ENCODE peak calls at places on chromosomes 1 and 21, in ten cellular contexts. P is foreskin fibroblast; D is AG09309; M is osteocyte; X is stimulated activated CD4-positive, alpha-beta T cell treated with anti-CD3 and anti-CD28 coated beads, Interleukin-15, amount 100 ng/mL, for 1 hour; U is neural crest cell; A is activated CD4-positive, alpha-beta T cell treated with anti-CD3 and anti-CD28 coated beads, Interleukin-2, amount 50 U/mL, for 1 hour; N is pancreas; W is aorta; C is activated CD4-positive, CD25-positive, alpha-beta regulatory T cell. K is an unnamed sample.
A peak's percentile ranks its signal among the peaks of the same experiment; 100 is the strongest.

GRCh38 chr1:26744075-26744958 is 43.4 kb upstream of the PIGV start:
- DNase-seq in P (peak; percentile 91), D (no peak), M (no peak), X (peak; percentile 68), U (peak; percentile 37), A (peak; percentile 71), N (peak; percentile 67), W (peak; percentile 90), C (peak; percentile 32), K (peak; percentile 87)

GRCh38 chr21:25360593-25360992 is 246.7 kb downstream of the MRPL39 start:
- DNase-seq in P (no peak), D (no peak), M (no peak), X (no peak), U (no peak), A (no peak), N (no peak), W (no peak), C (no peak), K (no peak)

GRCh38 chr1:17021896-17022295 is 10.2 kb upstream of the ATP13A2 start:
- DNase-seq in P (no peak), D (no peak), M (no peak), X (no peak), U (no peak), A (no peak), N (no peak), W (no peak), C (no peak), K (no peak)

GRCh38 chr1:199273837-199274379 is 635.1 kb downstream of the PTPRC start:
- DNase-seq in P (peak; percentile 53), D (no peak), M (no peak), X (no peak), U (no peak), A (no peak), N (peak; percentile 66), W (no peak), C (no peak), K (peak; percentile 51)

GRCh38 chr1:93616996-93617669 is 64.5 kb downstream of the BCAR3 start:
- DNase-seq in P (no peak), D (no peak), M (no peak), X (no peak), U (no peak), A (no peak), N (peak; percentile 75), W (peak; percentile 84), C (no peak), K (no peak)

GRCh38 chr1:181175955-181176354 is 87.5 kb downstream of the IER5 start:
- DNase-seq in P (no peak), D (no peak), M (peak; percentile 56), X (no peak), U (no peak), A (no peak), N (no peak), W (no peak), C (no peak), K (no peak)

GRCh38 chr1:212600980-212601379 is 7.6 kb upstream of the ATF3 start:
- DNase-seq in P (no peak), D (no peak), M (no peak), X (no peak), U (no peak), A (no peak), N (no peak), W (no peak), C (no peak), K (no peak)

GRCh38 chr1:25727819-25728286 is 72.1 kb upstream of the SELENON start:
- DNase-seq in P (no peak), D (no peak), M (no peak), X (no peak), U (no peak), A (no peak), N (peak; percentile 69), W (peak; percentile 76), C (no peak), K (peak; percentile 92)

GRCh38 chr21:29318354-29318753 is 19.6 kb downstream of the BACH1 start:
- DNase-seq in P (no peak), D (no peak), M (no peak), X (no peak), U (no peak), A (no peak), N (no peak), W (no peak), C (no peak), K (no peak)

GRCh38 chr1:239858058-239858457 is 233.6 kb upstream of the FMN2 start:
- DNase-seq in P (no peak), D (no peak), M (no peak), X (no peak), U (no peak), A (no peak), N (no peak), W (no peak), C (no peak), K (no peak)

GRCh38 chr1:41497056-41497440 is 12.6 kb upstream of the EDN2 start:
- DNase-seq in P (no peak), D (no peak), M (no peak), X (no peak), U (no peak), A (no peak), N (no peak), W (no peak), C (no peak), K (peak; percentile 88)

GRCh38 chr1:197774691-197775281 is 494 bp downstream of the DENND1B start:
- DNase-seq in P (peak; percentile 28), D (no peak), M (no peak), X (no peak), U (peak; percentile 41), A (peak; percentile 36), N (peak; percentile 65), W (peak; percentile 67), C (peak; percentile 37), K (peak; percentile 84)

GRCh38 chr1:181114574-181115366 is 26.3 kb downstream of the IER5 start:
- DNase-seq in P (no peak), D (no peak), M (no peak), X (no peak), U (no peak), A (no peak), N (no peak), W (no peak), C (no peak), K (no peak)

GRCh38 chr21:43211085-43212071 is 42.6 kb downstream of the CRYAA start:
- DNase-seq in P (no peak), D (no peak), M (peak; percentile 82), X (no peak), U (peak; percentile 28), A (no peak), N (peak; percentile 61), W (no peak), C (no peak), K (peak; percentile 92)

GRCh38 chr1:220700591-220701179 is 10.5 kb downstream of the C1orf115 start:
- DNase-seq in P (no peak), D (no peak), M (peak; percentile 2), X (no peak), U (no peak), A (no peak), N (no peak), W (no peak), C (no peak), K (no peak)

GRCh38 chr1:203581841-203582240 is 44.8 kb upstream of the ATP2B4 start:
- DNase-seq in P (no peak), D (no peak), M (no peak), X (no peak), U (no peak), A (no peak), N (no peak), W (no peak), C (no peak), K (no peak)

GRCh38 chr1:97137862-97138514 is 416.4 kb downstream of the PTBP2 start:
- DNase-seq in P (peak; percentile 61), D (no peak), M (no peak), X (no peak), U (no peak), A (no peak), N (peak; percentile 45), W (no peak), C (no peak), K (no peak)

GRCh38 chr1:15950763-15951295 is 25.1 kb downstream of the ZBTB17 start:
- DNase-seq in P (peak; percentile 37), D (peak; percentile 47), M (peak; percentile 85), X (peak; percentile 55), U (no peak), A (peak; percentile 73), N (no peak), W (peak; percentile 86), C (peak; percentile 43), K (peak; percentile 70)

GRCh38 chr1:89659322-89660061 is 26.6 kb downstream of the LRRC8C start:
- DNase-seq in P (no peak), D (no peak), M (no peak), X (no peak), U (no peak), A (no peak), N (no peak), W (no peak), C (no peak), K (no peak)

GRCh38 chr1:210754931-210755670 is 378.8 kb downstream of the KCNH1 start:
- DNase-seq in P (no peak), D (no peak), M (no peak), X (no peak), U (no peak), A (no peak), N (no peak), W (no peak), C (no peak), K (no peak)

GRCh38 chr1:97209381-97209780 is 487.8 kb downstream of the PTBP2 start:
- DNase-seq in P (no peak), D (no peak), M (no peak), X (no peak), U (no peak), A (no peak), N (no peak), W (no peak), C (no peak), K (no peak)